ENCODE peak calls at places on chromosomes 7 and 10, in five cellular contexts. F, E, D, Z and Q are unnamed samples.
A peak's percentile ranks its signal among the peaks of the same experiment; 100 is the strongest.

GRCh38 chr7:67692425-67692824 is 695.8 kb downstream of the TYW1 start:
- DNase-seq in F (peak; percentile 54), E (no peak), D (peak; percentile 20), Z (no peak), Q (no peak)

GRCh38 chr10:75512534-75512933 is 81.1 kb downstream of the LRMDA start:
- DNase-seq in F (peak; percentile 61), E (no peak), D (no peak), Z (no peak), Q (no peak)

GRCh38 chr10:19767876-19768275 is 48.4 kb upstream of the PLXDC2 start:
- DNase-seq in F (no peak), E (no peak), D (no peak), Z (no peak), Q (no peak)

GRCh38 chr7:28107960-28108359 is 72.6 kb downstream of the JAZF1 start:
- DNase-seq in F (no peak), E (no peak), D (no peak), Z (no peak), Q (no peak)

GRCh38 chr7:16098585-16099179 is 322.7 kb downstream of the CRPPA start:
- DNase-seq in F (no peak), E (no peak), D (no peak), Z (no peak), Q (no peak)

GRCh38 chr10:22252801-22253577 is 35.2 kb upstream of the EBLN1 start:
- DNase-seq in F (peak; percentile 30), E (peak; percentile 26), D (no peak), Z (no peak), Q (peak; percentile 16)

GRCh38 chr7:103524042-103524907 is 78.3 kb upstream of the SLC26A5 start:
- DNase-seq in F (no peak), E (no peak), D (no peak), Z (peak; percentile 3), Q (no peak)

GRCh38 chr10:4865945-4866661 is 40.1 kb downstream of the AKR1E2 start:
- DNase-seq in F (no peak), E (no peak), D (no peak), Z (no peak), Q (no peak)

GRCh38 chr7:41035788-41036187 is 667.1 kb downstream of the INHBA start:
- DNase-seq in F (no peak), E (no peak), D (no peak), Z (no peak), Q (no peak)

GRCh38 chr7:12719978-12720377 is 32.5 kb downstream of the ARL4A start:
- DNase-seq in F (no peak), E (no peak), D (no peak), Z (no peak), Q (no peak)

GRCh38 chr7:108234281-108234680 is 104.1 kb upstream of the LAMB4 start:
- DNase-seq in F (no peak), E (no peak), D (no peak), Z (no peak), Q (no peak)

GRCh38 chr7:36388423-36388822 is 1.2 kb upstream of the ANLN start:
- DNase-seq in F (no peak), E (no peak), D (no peak), Z (no peak), Q (no peak)
- TF ChIP-seq POLR2A in F (no peak), E (no peak), D (no peak), Z (no peak), Q (no peak)

DNA sequence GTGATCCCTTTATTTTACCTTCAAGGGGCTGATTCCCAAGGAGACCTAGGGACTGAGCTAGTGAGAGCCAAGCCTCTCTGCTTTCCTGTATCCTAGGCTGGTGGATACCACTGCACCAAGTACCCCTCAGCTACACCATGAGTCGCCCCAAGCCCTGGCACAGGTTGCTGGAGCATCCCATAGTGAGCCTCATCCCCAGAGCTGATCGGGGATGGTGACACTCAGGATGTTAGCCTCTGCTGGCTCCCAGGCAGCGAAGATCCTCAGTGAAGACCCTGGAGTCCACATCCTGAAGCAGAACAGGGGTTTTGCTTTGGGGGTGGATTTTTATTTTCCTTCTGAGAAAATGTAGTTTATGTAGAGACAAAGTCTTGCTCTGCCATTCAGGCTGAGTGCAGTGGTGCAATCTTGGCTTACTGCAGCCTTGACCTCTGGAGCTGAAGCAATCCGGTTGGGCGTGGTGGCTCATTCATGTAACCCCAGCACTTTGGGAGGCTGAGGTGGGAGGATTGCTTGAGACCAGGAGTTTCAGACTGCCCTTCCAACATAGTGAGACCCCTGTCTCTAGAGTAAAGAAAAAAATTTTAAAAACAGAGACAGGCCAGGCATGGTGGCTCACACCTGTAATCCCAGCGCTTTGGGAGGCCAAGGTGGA is 12.5 kb upstream of the ZNF212 start:
- DNase-seq in F (no peak), E (no peak), D (no peak), Z (peak; percentile 26), Q (no peak)
- TF ChIP-seq POLR2AphosphoS5 in F (no peak), E (no peak), D (no peak), Z (no peak), Q (no peak)

GRCh38 chr10:68720793-68721672 is at the start of gene CCAR1:
- DNase-seq in F (peak; percentile 98), E (peak; percentile 98), D (peak; percentile 95), Z (peak; percentile 96), Q (peak; percentile 92)
- TF ChIP-seq POLR2A in F (no peak), E (peak; percentile 77), D (peak; percentile 51), Z (peak; percentile 83), Q (peak; percentile 90)

DNA sequence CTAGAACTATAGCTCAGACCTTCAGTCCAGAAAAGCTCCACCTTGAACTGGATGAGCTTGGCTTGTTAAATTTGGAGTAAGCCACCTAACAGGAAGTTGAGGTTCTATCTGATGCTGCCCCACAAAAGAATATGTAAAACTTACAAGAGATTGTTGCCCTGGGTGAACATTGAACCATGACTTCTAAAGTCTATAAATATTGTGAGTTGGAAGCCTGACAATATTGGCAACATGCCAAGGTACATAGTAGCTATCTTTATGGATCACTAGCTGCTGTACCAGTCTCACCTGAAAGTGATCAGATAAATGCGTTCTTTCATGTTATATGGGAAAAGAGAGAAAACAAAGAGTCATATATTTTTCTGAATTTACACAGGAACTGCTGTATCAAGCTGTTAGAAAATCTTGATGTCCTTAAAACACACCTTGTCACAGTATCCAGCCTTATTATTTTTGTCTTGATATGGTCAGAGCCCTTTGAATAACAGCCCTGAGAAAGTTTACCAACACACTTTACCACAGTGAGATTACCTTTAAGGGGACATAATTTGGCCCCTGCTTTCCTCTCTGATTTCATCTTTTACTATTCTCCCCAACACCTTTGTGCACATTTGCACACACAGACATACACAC is 92.0 kb downstream of the LSMEM1 start:
- DNase-seq in F (no peak), E (peak; percentile 30), D (no peak), Z (peak; percentile 70), Q (no peak)
- TF ChIP-seq POLR2AphosphoS5 in F (no peak), E (no peak), D (no peak), Z (no peak), Q (no peak)

GRCh38 chr7:77544523-77544922 is 7.4 kb downstream of the PTPN12 start:
- DNase-seq in F (no peak), E (no peak), D (no peak), Z (no peak), Q (no peak)

GRCh38 chr7:77549103-77549870 is 12.2 kb downstream of the PTPN12 start:
- DNase-seq in F (no peak), E (no peak), D (no peak), Z (no peak), Q (no peak)

GRCh38 chr7:77550586-77550985 is 13.5 kb downstream of the PTPN12 start:
- DNase-seq in F (no peak), E (no peak), D (no peak), Z (no peak), Q (no peak)

GRCh38 chr7:77543910-77544309 is 6.8 kb downstream of the PTPN12 start:
- DNase-seq in F (no peak), E (no peak), D (no peak), Z (no peak), Q (no peak)

GRCh38 chr7:77548222-77548621 is 11.1 kb downstream of the PTPN12 start:
- DNase-seq in F (no peak), E (no peak), D (no peak), Z (no peak), Q (no peak)
- TF ChIP-seq POLR2A in F (no peak), E (no peak), D (no peak), Z (no peak), Q (no peak)

DNA sequence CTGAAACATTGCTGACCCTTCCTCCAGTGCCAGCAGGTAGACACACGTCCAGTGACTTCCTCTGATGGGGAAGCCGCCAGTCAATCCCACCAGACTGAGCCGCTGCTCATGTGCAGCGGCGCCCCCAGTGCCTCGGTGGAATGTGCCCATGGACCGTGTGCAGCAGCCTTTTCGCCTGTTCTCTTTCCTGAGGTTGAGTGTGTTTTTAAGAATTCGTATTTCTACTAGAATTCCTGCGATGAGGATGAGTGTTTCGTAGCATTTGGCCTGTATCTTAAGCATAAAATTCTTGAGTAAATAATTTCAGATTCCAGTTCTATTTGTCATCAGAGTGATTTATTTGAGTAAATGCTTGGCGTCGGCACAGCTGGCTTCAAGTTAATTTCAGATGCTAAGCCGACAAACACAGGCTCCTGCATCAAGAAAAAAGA is 35.4 kb downstream of the BNIP3 start:
- DNase-seq in F (no peak), E (no peak), D (peak; percentile 4), Z (no peak), Q (no peak)
- TF ChIP-seq POLR2AphosphoS5 in F (no peak), E (no peak), D (no peak), Z (no peak), Q (no peak)

GRCh38 chr10:114821915-114822770 is 563 bp downstream of the FHIP2A start:
- DNase-seq in F (peak; percentile 46), E (peak; percentile 25), D (peak; percentile 28), Z (peak; percentile 6), Q (peak; percentile 19)
- TF ChIP-seq POLR2A in F (no peak), E (no peak), D (no peak), Z (peak; percentile 53), Q (no peak)